ENCODE peak calls at places on chromosomes 11 and 22, in six cellular contexts. One of them, this sample, is unnamed.

GRCh38 chr11:1224109-1224485 is 1.2 kb downstream of the MUC5B start:
- DNase-seq in GM06990: no peak
- DNase-seq in stomach: no peak
- DNase-seq in heart left ventricle: peak
- DNase-seq in brain microvascular endothelial cell: no peak
- DNase-seq in GM12865: no peak
- DNase-seq in this sample: no peak

GRCh38 chr11:118211006-118211405 is 13.8 kb downstream of the JAML start:
- DNase-seq in GM06990: no peak
- DNase-seq in stomach: no peak
- DNase-seq in heart left ventricle: no peak
- DNase-seq in brain microvascular endothelial cell: peak
- DNase-seq in GM12865: no peak
- DNase-seq in this sample: no peak

GRCh38 chr11:86089659-86090058 is 20.8 kb upstream of the PICALM start:
- DNase-seq in GM06990: no peak
- DNase-seq in stomach: no peak
- DNase-seq in heart left ventricle: no peak
- DNase-seq in brain microvascular endothelial cell: no peak
- DNase-seq in GM12865: no peak
- DNase-seq in this sample: peak

GRCh38 chr22:30206964-30207363 is 39.6 kb downstream of the LIF start:
- DNase-seq in GM06990: no peak
- DNase-seq in stomach: peak
- DNase-seq in heart left ventricle: no peak
- DNase-seq in brain microvascular endothelial cell: peak
- DNase-seq in GM12865: no peak
- DNase-seq in this sample: peak

GRCh38 chr11:1765871-1766718 is 2.4 kb upstream of the CTSD start:
- DNase-seq in GM06990: no peak
- DNase-seq in stomach: no peak
- DNase-seq in heart left ventricle: peak
- DNase-seq in brain microvascular endothelial cell: no peak
- DNase-seq in GM12865: no peak
- DNase-seq in this sample: no peak

GRCh38 chr22:50540352-50540751 is 5.3 kb upstream of the KLHDC7B start:
- DNase-seq in GM06990: no peak
- DNase-seq in stomach: no peak
- DNase-seq in heart left ventricle: no peak
- DNase-seq in brain microvascular endothelial cell: no peak
- DNase-seq in GM12865: peak
- DNase-seq in this sample: no peak

GRCh38 chr11:41579546-41579945 is 120.1 kb upstream of the LRRC4C start:
- DNase-seq in GM06990: no peak
- DNase-seq in stomach: no peak
- DNase-seq in heart left ventricle: no peak
- DNase-seq in brain microvascular endothelial cell: no peak
- DNase-seq in GM12865: no peak
- DNase-seq in this sample: no peak

GRCh38 chr11:118115048-118115447 is 28.3 kb upstream of the SMIM35 start:
- DNase-seq in GM06990: no peak
- DNase-seq in stomach: no peak
- DNase-seq in heart left ventricle: no peak
- DNase-seq in brain microvascular endothelial cell: no peak
- DNase-seq in GM12865: no peak
- DNase-seq in this sample: no peak

GRCh38 chr11:80241766-80242165 is 800.9 kb upstream of the TENM4 start:
- DNase-seq in GM06990: no peak
- DNase-seq in stomach: no peak
- DNase-seq in heart left ventricle: no peak
- DNase-seq in brain microvascular endothelial cell: peak
- DNase-seq in GM12865: no peak
- DNase-seq in this sample: no peak

GRCh38 chr11:94417386-94417987 is 16.3 kb upstream of the GPR83 start:
- DNase-seq in GM06990: no peak
- DNase-seq in stomach: no peak
- DNase-seq in heart left ventricle: no peak
- DNase-seq in brain microvascular endothelial cell: peak
- DNase-seq in GM12865: peak
- DNase-seq in this sample: peak

GRCh38 chr11:111598546-111598945 is 3.7 kb upstream of the SIK2 start:
- DNase-seq in GM06990: no peak
- DNase-seq in stomach: no peak
- DNase-seq in heart left ventricle: no peak
- DNase-seq in brain microvascular endothelial cell: no peak
- DNase-seq in GM12865: no peak
- DNase-seq in this sample: no peak

GRCh38 chr22:49184736-49185135 is 642.9 kb downstream of the BRD1 start:
- DNase-seq in GM06990: no peak
- DNase-seq in stomach: no peak
- DNase-seq in heart left ventricle: peak
- DNase-seq in brain microvascular endothelial cell: no peak
- DNase-seq in GM12865: no peak
- DNase-seq in this sample: no peak

GRCh38 chr11:62708423-62709261 is 1.2 kb downstream of the GNG3 start:
- DNase-seq in GM06990: no peak
- DNase-seq in stomach: peak
- DNase-seq in heart left ventricle: no peak
- DNase-seq in brain microvascular endothelial cell: no peak
- DNase-seq in GM12865: no peak
- DNase-seq in this sample: no peak

GRCh38 chr22:21457023-21457787 is 10.0 kb upstream of the TMEM191C start:
- DNase-seq in GM06990: no peak
- DNase-seq in stomach: no peak
- DNase-seq in heart left ventricle: no peak
- DNase-seq in brain microvascular endothelial cell: no peak
- DNase-seq in GM12865: no peak
- DNase-seq in this sample: no peak

GRCh38 chr22:48424661-48425060 is 1403.0 kb downstream of the BRD1 start:
- DNase-seq in GM06990: no peak
- DNase-seq in stomach: no peak
- DNase-seq in heart left ventricle: no peak
- DNase-seq in brain microvascular endothelial cell: no peak
- DNase-seq in GM12865: no peak
- DNase-seq in this sample: no peak

GRCh38 chr11:119249671-119250010 is 43.5 kb downstream of the CBL start:
- DNase-seq in GM06990: no peak
- DNase-seq in stomach: no peak
- DNase-seq in heart left ventricle: no peak
- DNase-seq in brain microvascular endothelial cell: no peak
- DNase-seq in GM12865: no peak
- DNase-seq in this sample: no peak

GRCh38 chr11:109426442-109426841 is 4.5 kb downstream of the C11orf87 start:
- DNase-seq in GM06990: no peak
- DNase-seq in stomach: no peak
- DNase-seq in heart left ventricle: no peak
- DNase-seq in brain microvascular endothelial cell: no peak
- DNase-seq in GM12865: no peak
- DNase-seq in this sample: no peak

GRCh38 chr11:94786264-94787126 is 18.3 kb downstream of the AMOTL1 start:
- DNase-seq in GM06990: no peak
- DNase-seq in stomach: no peak
- DNase-seq in heart left ventricle: no peak
- DNase-seq in brain microvascular endothelial cell: no peak
- DNase-seq in GM12865: peak
- DNase-seq in this sample: no peak

GRCh38 chr11:85664561-85665481 is at the start of gene CREBZF:
- DNase-seq in GM06990: peak
- DNase-seq in stomach: peak
- DNase-seq in heart left ventricle: peak
- DNase-seq in brain microvascular endothelial cell: peak
- DNase-seq in GM12865: peak
- DNase-seq in this sample: peak

GRCh38 chr11:16605440-16605970 is 132.9 kb upstream of the C11orf58 start:
- DNase-seq in GM06990: no peak
- DNase-seq in stomach: peak
- DNase-seq in heart left ventricle: peak
- DNase-seq in brain microvascular endothelial cell: peak
- DNase-seq in GM12865: no peak
- DNase-seq in this sample: no peak

GRCh38 chr22:46867106-46867505 is 104.7 kb downstream of the TBC1D22A start:
- DNase-seq in GM06990: no peak
- DNase-seq in stomach: no peak
- DNase-seq in heart left ventricle: no peak
- DNase-seq in brain microvascular endothelial cell: no peak
- DNase-seq in GM12865: no peak
- DNase-seq in this sample: no peak

GRCh38 chr22:23071163-23072034 is 1.1 kb downstream of the GNAZ start:
- DNase-seq in GM06990: no peak
- DNase-seq in stomach: no peak
- DNase-seq in heart left ventricle: peak
- DNase-seq in brain microvascular endothelial cell: no peak
- DNase-seq in GM12865: no peak
- DNase-seq in this sample: no peak

GRCh38 chr22:45129703-45130524 is 33.8 kb upstream of the NUP50 start:
- DNase-seq in GM06990: no peak
- DNase-seq in stomach: no peak
- DNase-seq in heart left ventricle: no peak
- DNase-seq in brain microvascular endothelial cell: no peak
- DNase-seq in GM12865: peak
- DNase-seq in this sample: no peak

GRCh38 chr11:44400431-44400830 is 90.5 kb upstream of the ALX4 start:
- DNase-seq in GM06990: no peak
- DNase-seq in stomach: no peak
- DNase-seq in heart left ventricle: no peak
- DNase-seq in brain microvascular endothelial cell: no peak
- DNase-seq in GM12865: no peak
- DNase-seq in this sample: no peak

GRCh38 chr22:50189184-50189848 is 3.6 kb downstream of the TRABD start:
- DNase-seq in GM06990: no peak
- DNase-seq in stomach: peak
- DNase-seq in heart left ventricle: peak
- DNase-seq in brain microvascular endothelial cell: no peak
- DNase-seq in GM12865: peak
- DNase-seq in this sample: no peak

GRCh38 chr11:91664521-91664920 is 560.1 kb upstream of the FAT3 start:
- DNase-seq in GM06990: no peak
- DNase-seq in stomach: no peak
- DNase-seq in heart left ventricle: no peak
- DNase-seq in brain microvascular endothelial cell: no peak
- DNase-seq in GM12865: no peak
- DNase-seq in this sample: no peak

GRCh38 chr11:7471071-7471470 is 14.2 kb upstream of the OLFML1 start:
- DNase-seq in GM06990: no peak
- DNase-seq in stomach: no peak
- DNase-seq in heart left ventricle: no peak
- DNase-seq in brain microvascular endothelial cell: no peak
- DNase-seq in GM12865: no peak
- DNase-seq in this sample: no peak

GRCh38 chr11:44788536-44789227 is 61.9 kb downstream of the TSPAN18 start:
- DNase-seq in GM06990: no peak
- DNase-seq in stomach: no peak
- DNase-seq in heart left ventricle: no peak
- DNase-seq in brain microvascular endothelial cell: no peak
- DNase-seq in GM12865: no peak
- DNase-seq in this sample: peak

GRCh38 chr11:107453594-107454286 is 3.9 kb downstream of the CWF19L2 start:
- DNase-seq in GM06990: no peak
- DNase-seq in stomach: no peak
- DNase-seq in heart left ventricle: peak
- DNase-seq in brain microvascular endothelial cell: no peak
- DNase-seq in GM12865: no peak
- DNase-seq in this sample: no peak

DNA sequence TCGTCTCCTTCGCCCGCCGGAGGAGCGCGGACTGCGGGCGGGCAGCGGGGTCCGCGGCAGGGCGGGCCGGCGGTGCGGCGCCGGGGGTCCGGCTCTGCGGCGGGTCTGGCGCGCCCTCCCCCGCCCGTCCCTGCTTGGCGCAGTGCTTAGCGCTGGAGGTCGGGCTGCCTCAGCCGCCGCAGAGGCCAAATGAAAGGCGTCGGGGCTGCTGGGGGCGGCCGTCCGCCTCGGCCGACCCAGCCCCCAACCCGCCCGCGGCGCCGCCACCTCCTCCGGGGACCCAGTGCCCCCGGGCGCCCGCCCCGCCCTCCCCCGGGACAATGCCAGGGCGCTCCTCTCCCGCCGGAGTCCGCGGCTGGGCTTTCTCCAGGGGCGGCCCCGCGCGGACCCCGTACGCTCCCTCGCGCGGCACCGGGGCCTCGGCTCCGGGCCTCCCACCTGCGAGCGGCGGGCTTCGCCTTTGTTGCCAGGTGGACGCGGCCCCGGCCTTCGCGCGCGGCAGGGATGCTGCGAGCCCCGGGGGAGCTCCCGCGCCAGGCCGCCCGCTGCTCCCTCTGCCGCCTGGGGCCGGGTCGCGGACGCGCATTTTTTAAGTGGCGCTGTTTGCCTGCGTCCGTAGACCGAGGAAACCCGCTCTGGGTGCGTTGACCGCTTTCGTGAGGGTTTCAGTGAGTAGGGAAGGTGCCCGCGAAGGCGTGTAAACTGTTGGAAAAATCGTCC is 575 bp downstream of the APLP2 start:
- DNase-seq in GM06990: peak
- DNase-seq in stomach: peak
- DNase-seq in heart left ventricle: peak
- DNase-seq in brain microvascular endothelial cell: no peak
- DNase-seq in GM12865: peak
- DNase-seq in this sample: no peak
- TF ChIP-seq CTCF in GM06990: no peak
- TF ChIP-seq CTCF in stomach: peak
- TF ChIP-seq CTCF in heart left ventricle: no peak
- TF ChIP-seq CTCF in brain microvascular endothelial cell: no peak
- TF ChIP-seq CTCF in GM12865: no peak
- TF ChIP-seq CTCF in this sample: no peak

GRCh38 chr11:121494355-121495099 is 41.8 kb upstream of the SORL1-AS1 start:
- DNase-seq in GM06990: peak
- DNase-seq in stomach: no peak
- DNase-seq in heart left ventricle: no peak
- DNase-seq in brain microvascular endothelial cell: no peak
- DNase-seq in GM12865: peak
- DNase-seq in this sample: no peak
- H3K4me3 ChIP-seq in GM06990: peak
- H3K4me3 ChIP-seq in stomach: no peak
- H3K4me3 ChIP-seq in heart left ventricle: no peak
- H3K4me3 ChIP-seq in brain microvascular endothelial cell: no peak
- H3K4me3 ChIP-seq in GM12865: peak
- H3K4me3 ChIP-seq in this sample: no peak

GRCh38 chr11:17986711-17987220 is 26.1 kb downstream of the SERGEF start:
- DNase-seq in GM06990: no peak
- DNase-seq in stomach: no peak
- DNase-seq in heart left ventricle: no peak
- DNase-seq in brain microvascular endothelial cell: no peak
- DNase-seq in GM12865: no peak
- DNase-seq in this sample: no peak
- TF ChIP-seq CTCF in GM06990: no peak
- TF ChIP-seq CTCF in stomach: no peak
- TF ChIP-seq CTCF in heart left ventricle: no peak
- TF ChIP-seq CTCF in brain microvascular endothelial cell: peak
- TF ChIP-seq CTCF in GM12865: peak
- TF ChIP-seq CTCF in this sample: peak

GRCh38 chr11:113242767-113243397 is 71.5 kb upstream of the TTC12 start:
- DNase-seq in GM06990: no peak
- DNase-seq in stomach: no peak
- DNase-seq in heart left ventricle: no peak
- DNase-seq in brain microvascular endothelial cell: peak
- DNase-seq in GM12865: peak
- DNase-seq in this sample: peak
- H3K4me3 ChIP-seq in GM06990: no peak
- H3K4me3 ChIP-seq in stomach: peak
- H3K4me3 ChIP-seq in heart left ventricle: peak
- H3K4me3 ChIP-seq in brain microvascular endothelial cell: peak
- H3K4me3 ChIP-seq in GM12865: no peak
- H3K4me3 ChIP-seq in this sample: peak

GRCh38 chr22:42967933-42968332 is 47.0 kb downstream of the PACSIN2 start:
- DNase-seq in GM06990: no peak
- DNase-seq in stomach: peak
- DNase-seq in heart left ventricle: peak
- DNase-seq in brain microvascular endothelial cell: no peak
- DNase-seq in GM12865: peak
- DNase-seq in this sample: no peak
- TF ChIP-seq CTCF in GM06990: no peak
- TF ChIP-seq CTCF in stomach: peak
- TF ChIP-seq CTCF in heart left ventricle: peak
- TF ChIP-seq CTCF in brain microvascular endothelial cell: peak
- TF ChIP-seq CTCF in GM12865: peak
- TF ChIP-seq CTCF in this sample: no peak

This sample was measured in astrocyte of the cerebellum.